ENCODE peak calls at places on chromosomes 7 and 10, in ten cellular contexts. L is CD8-positive, alpha-beta T cell; C is aorta; G is adrenal gland; U is CD4-positive, alpha-beta memory T cell; Z is lung; F is CD4-positive, alpha-beta T cell; K is uterus; T is A549; O is ascending aorta. E is an unnamed sample.
A peak's percentile ranks its signal among the peaks of the same experiment; 100 is the strongest.

GRCh38 chr7:35604595-35604994 is 90.3 kb downstream of the HERPUD2 start:
- DNase-seq in L (no peak), C (no peak), G (no peak), U (no peak), Z (no peak), F (no peak), K (no peak), T (no peak), O (no peak), E (no peak)

GRCh38 chr7:74479066-74479781 is 25.5 kb downstream of the GTF2IRD1 start:
- DNase-seq in L (no peak), C (peak; percentile 54), G (peak; percentile 44), U (no peak), Z (peak; percentile 74), F (no peak), K (peak; percentile 35), T (no peak), O (peak; percentile 74), E (no peak)

GRCh38 chr7:55245271-55245723 is 119.8 kb upstream of the LANCL2 start:
- DNase-seq in L (no peak), C (no peak), G (no peak), U (no peak), Z (no peak), F (no peak), K (no peak), T (no peak), O (no peak), E (no peak)

GRCh38 chr7:30226593-30227268 is 57.7 kb upstream of the ZNRF2 start:
- DNase-seq in L (no peak), C (no peak), G (no peak), U (no peak), Z (peak; percentile 51), F (no peak), K (no peak), T (peak; percentile 69), O (no peak), E (no peak)

GRCh38 chr7:154856737-154857136 is 146.2 kb downstream of the PAXIP1 start:
- DNase-seq in L (no peak), C (no peak), G (no peak), U (no peak), Z (no peak), F (no peak), K (no peak), T (no peak), O (no peak), E (no peak)

GRCh38 chr7:50304158-50304910 is at the start of gene IKZF1:
- DNase-seq in L (peak; percentile 32), C (peak; percentile 90), G (peak; percentile 60), U (peak; percentile 59), Z (peak; percentile 77), F (peak; percentile 63), K (peak; percentile 20), T (no peak), O (peak; percentile 76), E (no peak)

GRCh38 chr7:131109757-131110293 is 217.9 kb upstream of the MKLN1 start:
- DNase-seq in L (no peak), C (peak; percentile 92), G (peak; percentile 85), U (peak; percentile 73), Z (peak; percentile 82), F (peak; percentile 77), K (peak; percentile 69), T (peak; percentile 90), O (peak; percentile 91), E (peak; percentile 68)

GRCh38 chr7:81669476-81670105 is 100.3 kb downstream of the HGF start:
- DNase-seq in L (no peak), C (no peak), G (no peak), U (no peak), Z (no peak), F (no peak), K (no peak), T (peak; percentile 52), O (no peak), E (no peak)

GRCh38 chr7:14639329-14639728 is 263.2 kb downstream of the DGKB start:
- DNase-seq in L (no peak), C (no peak), G (no peak), U (no peak), Z (no peak), F (no peak), K (no peak), T (no peak), O (no peak), E (no peak)

GRCh38 chr7:22114440-22114981 is 168.8 kb upstream of the CDCA7L start:
- DNase-seq in L (no peak), C (no peak), G (no peak), U (no peak), Z (no peak), F (no peak), K (no peak), T (no peak), O (peak; percentile 63), E (no peak)

GRCh38 chr7:22110227-22110839 is 164.6 kb upstream of the CDCA7L start:
- DNase-seq in L (peak; percentile 33), C (peak; percentile 59), G (peak; percentile 66), U (peak; percentile 63), Z (peak; percentile 68), F (peak; percentile 36), K (peak; percentile 62), T (peak; percentile 81), O (peak; percentile 79), E (peak; percentile 72)

GRCh38 chr7:22111661-22112060 is 166.0 kb upstream of the CDCA7L start:
- DNase-seq in L (no peak), C (no peak), G (no peak), U (no peak), Z (no peak), F (no peak), K (no peak), T (no peak), O (peak; percentile 40), E (no peak)

GRCh38 chr7:22110881-22111280 is 165.2 kb upstream of the CDCA7L start:
- DNase-seq in L (no peak), C (no peak), G (no peak), U (no peak), Z (no peak), F (no peak), K (no peak), T (no peak), O (peak; percentile 53), E (no peak)

DNA sequence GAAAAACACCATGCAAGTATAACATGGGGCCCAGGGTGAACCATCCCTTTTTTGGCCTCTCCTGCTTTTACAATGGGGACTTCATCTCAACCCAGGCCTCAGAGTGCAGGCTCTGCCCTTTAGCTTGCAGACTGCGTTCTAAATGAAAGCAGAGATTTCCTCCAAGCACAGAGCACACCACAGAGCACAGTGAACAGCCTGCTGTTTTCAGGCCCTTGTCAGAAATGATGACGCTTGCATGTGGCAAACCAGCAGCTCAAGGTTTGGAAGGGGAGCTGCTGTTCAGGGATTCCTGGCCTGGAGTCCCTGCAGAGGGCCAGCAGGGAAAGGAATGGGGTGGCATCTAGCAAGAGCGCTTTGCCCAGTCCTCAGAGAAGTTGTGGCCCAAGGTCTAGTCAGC is 167.3 kb upstream of the CDCA7L start:
- DNase-seq in L (no peak), C (no peak), G (no peak), U (no peak), Z (no peak), F (no peak), K (no peak), T (no peak), O (peak; percentile 38), E (no peak)
- H3K27ac ChIP-seq in L (no peak overlapping the region), C (no peak overlapping the region), G (no peak overlapping the region), U (no peak overlapping the region), Z (no peak overlapping the region), F (no peak overlapping the region), K (no peak overlapping the region), T (no peak overlapping the region), O (no peak overlapping the region), E (no peak overlapping the region)

GRCh38 chr10:131400518-131400917 is 89.0 kb upstream of the TCERG1L start:
- DNase-seq in L (no peak), C (no peak), G (no peak), U (no peak), Z (no peak), F (no peak), K (no peak), T (no peak), O (no peak), E (no peak)

GRCh38 chr10:131398166-131398565 is 86.6 kb upstream of the TCERG1L start:
- DNase-seq in L (no peak), C (no peak), G (no peak), U (no peak), Z (no peak), F (no peak), K (no peak), T (no peak), O (no peak), E (no peak)

GRCh38 chr10:131391991-131392390 is 80.5 kb upstream of the TCERG1L start:
- DNase-seq in L (no peak), C (no peak), G (no peak), U (no peak), Z (no peak), F (no peak), K (no peak), T (no peak), O (no peak), E (no peak)

DNA sequence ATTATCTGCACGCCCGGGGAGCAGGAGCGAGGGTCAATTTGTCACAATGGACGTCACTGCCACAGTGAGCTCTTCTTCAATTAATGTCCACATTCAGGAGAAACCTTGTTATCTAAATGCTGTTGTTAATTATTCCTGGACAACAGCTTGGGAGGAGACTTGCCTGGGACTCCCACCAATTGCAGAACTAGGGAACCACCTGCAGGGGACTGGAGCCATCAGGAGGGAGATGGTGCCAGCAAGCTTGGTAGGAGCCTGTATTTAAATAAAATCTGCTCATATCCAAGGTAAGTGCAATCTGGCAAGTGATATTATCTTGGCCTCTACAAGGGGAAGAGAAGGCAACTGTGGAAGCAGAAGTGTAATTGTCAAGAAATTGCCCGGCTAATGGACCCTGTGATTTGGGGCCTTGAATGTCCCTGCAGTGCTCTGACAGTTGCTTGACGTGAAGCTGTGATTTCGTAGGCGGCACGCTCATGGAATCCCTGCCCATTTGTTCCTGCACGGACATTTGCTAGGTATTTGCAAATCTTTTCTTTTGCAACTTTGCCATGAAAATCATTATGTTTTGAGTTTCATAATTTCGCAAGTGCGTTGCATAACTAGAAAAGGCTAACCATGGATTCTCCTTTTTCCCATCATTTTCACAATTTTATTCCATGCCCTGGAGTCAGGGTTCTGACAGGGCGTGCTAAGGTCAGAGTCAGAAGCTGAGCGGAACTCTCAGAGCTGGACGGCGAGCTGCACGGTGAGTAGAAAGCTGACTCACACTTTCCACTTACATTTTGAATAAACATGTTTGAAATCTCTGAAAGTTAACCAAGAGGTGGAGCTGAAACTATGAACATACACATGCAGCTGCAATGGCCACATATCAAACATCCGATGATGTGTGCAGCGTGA is 84.8 kb upstream of the TCERG1L start:
- DNase-seq in L (no peak), C (no peak), G (peak; percentile 85), U (no peak), Z (no peak), F (no peak), K (no peak), T (peak; percentile 6), O (no peak), E (no peak)
- H3K9me3 ChIP-seq in L (no peaks in the 10 kb centered on the region), C (no peaks in the 10 kb centered on the region), G (no peaks in the 10 kb centered on the region), U (no peaks in the 10 kb centered on the region), Z (no peaks in the 10 kb centered on the region), F (no peaks in the 10 kb centered on the region), K (no peaks in the 10 kb centered on the region), T (no peaks in the 10 kb centered on the region), O (no peaks in the 10 kb centered on the region), E (no peaks in the 10 kb centered on the region)

GRCh38 chr7:1611708-1612241 is 41.9 kb upstream of the PSMG3 start:
- DNase-seq in L (no peak), C (no peak), G (no peak), U (no peak), Z (no peak), F (no peak), K (no peak), T (peak; percentile 36), O (no peak), E (no peak)
- H3K27ac ChIP-seq in L (no peak overlapping the region), C (no peak overlapping the region), G (no peak overlapping the region), U (no peak overlapping the region), Z (no peak overlapping the region), F (no peak overlapping the region), K (no peak overlapping the region), T (no peak overlapping the region), O (no peak overlapping the region), E (no peak overlapping the region)

GRCh38 chr7:91169819-91170218 is 94.4 kb upstream of the FZD1 start:
- DNase-seq in L (no peak), C (no peak), G (no peak), U (no peak), Z (no peak), F (no peak), K (no peak), T (no peak), O (no peak), E (no peak)
- H3K9me3 ChIP-seq in L (no peaks in the 10 kb centered on the region), C (no peaks in the 10 kb centered on the region), G (no peaks in the 10 kb centered on the region), U (no peaks in the 10 kb centered on the region), Z (no peaks in the 10 kb centered on the region), F (no peaks in the 10 kb centered on the region), K (no peaks in the 10 kb centered on the region), T (no peaks in the 10 kb centered on the region), O (no peaks in the 10 kb centered on the region), E (no peaks in the 10 kb centered on the region)